ENCODE peak calls at places on chromosomes 12 and 14, in six cellular contexts. X, H, O, W, L and J are unnamed samples.

GRCh38 chr12:25056486-25057130 is 107.7 kb upstream of the BCAT1 start:
- DNase-seq in O (no peak), X (no peak), W (no peak), H (no peak), L (no peak), J (no peak)

GRCh38 chr14:103058209-103059055 is 1.1 kb upstream of the CDC42BPB start:
- DNase-seq in X (no peak), W (no peak), O (no peak), L (no peak), H (no peak), J (no peak)

GRCh38 chr14:59303216-59303615 is 114.7 kb downstream of the DAAM1 start:
- DNase-seq in W (no peak), H (no peak), L (no peak), O (no peak), X (no peak), J (no peak)

GRCh38 chr14:34604990-34605389 is 25.0 kb downstream of the SNX6 start:
- DNase-seq in L (no peak), X (peak), W (no peak), H (no peak), O (no peak), J (peak)

GRCh38 chr12:76694369-76694768 is 69.5 kb upstream of the ZDHHC17 start:
- DNase-seq in L (no peak), O (no peak), H (no peak), X (no peak), W (no peak), J (no peak)

GRCh38 chr12:106133136-106134087 is 5.3 kb downstream of the NUAK1 start:
- DNase-seq in H (no peak), O (no peak), X (peak), W (no peak), L (no peak), J (no peak)

GRCh38 chr14:73749706-73750105 is 35.5 kb upstream of the PNMA1 start:
- DNase-seq in H (no peak), W (no peak), O (no peak), L (no peak), X (no peak), J (no peak)

GRCh38 chr14:79279645-79280399 is 931.5 kb downstream of the DIO2 start:
- DNase-seq in W (no peak), L (no peak), H (no peak), X (no peak), O (no peak), J (no peak)

GRCh38 chr12:57837779-57838562 is 8.6 kb downstream of the CTDSP2 start:
- DNase-seq in X (no peak), O (no peak), L (peak), W (no peak), H (no peak), J (peak)

GRCh38 chr12:42744539-42745156 is 155.1 kb upstream of the PRICKLE1 start:
- DNase-seq in L (peak), O (no peak), X (no peak), W (no peak), H (no peak), J (no peak)

GRCh38 chr14:96385385-96385784 is 6.5 kb upstream of the AK7 start:
- DNase-seq in W (no peak), L (no peak), X (no peak), H (no peak), O (no peak), J (no peak)

GRCh38 chr12:116000252-116000651 is 277.2 kb downstream of the MED13L start:
- DNase-seq in L (no peak), O (no peak), X (no peak), H (no peak), W (no peak), J (no peak)

GRCh38 chr14:104137297-104138097 is 890 bp upstream of the KIF26A start:
- DNase-seq in O (no peak), L (peak), X (peak), H (peak), W (peak), J (peak)

GRCh38 chr12:78793491-78793890 is 71.1 kb upstream of the SYT1 start:
- DNase-seq in W (no peak), X (no peak), O (no peak), H (no peak), L (no peak), J (no peak)

GRCh38 chr12:94977766-94978468 is 25.6 kb downstream of the NDUFA12 start:
- DNase-seq in W (no peak), O (no peak), H (no peak), X (no peak), L (no peak), J (no peak)

GRCh38 chr12:69575346-69575745 is 9.9 kb upstream of the CCT2 start:
- DNase-seq in X (no peak), L (no peak), W (no peak), O (no peak), H (no peak), J (no peak)

GRCh38 chr12:98449601-98450000 is 65.8 kb upstream of the TMPO start:
- DNase-seq in H (no peak), L (no peak), X (no peak), O (no peak), W (no peak), J (no peak)

GRCh38 chr12:93660996-93661395 is 16.2 kb upstream of the CRADD start:
- DNase-seq in H (no peak), L (no peak), X (no peak), O (no peak), W (no peak), J (no peak)

GRCh38 chr14:51862839-51863235 is 2.4 kb downstream of the GNG2 start:
- DNase-seq in X (no peak), L (no peak), H (no peak), O (no peak), W (no peak), J (no peak)

GRCh38 chr12:104656921-104657320 is 200.2 kb downstream of the CHST11 start:
- DNase-seq in H (no peak), L (no peak), O (no peak), X (no peak), W (no peak), J (no peak)

GRCh38 chr12:42119085-42119633 is 25.5 kb downstream of the GXYLT1 start:
- DNase-seq in H (no peak), X (no peak), O (no peak), L (no peak), W (no peak), J (peak)

GRCh38 chr12:117071009-117071408 is 28.2 kb downstream of the TESC start:
- DNase-seq in W (no peak), L (peak), O (no peak), H (no peak), X (no peak), J (no peak)

GRCh38 chr12:99600388-99600787 is 47.2 kb upstream of the GARIN6 start:
- DNase-seq in X (no peak), L (no peak), W (no peak), O (peak), H (no peak), J (no peak)

GRCh38 chr12:39839072-39839471 is 219.5 kb upstream of the ABCD2 start:
- DNase-seq in H (no peak), O (no peak), W (no peak), L (no peak), X (no peak), J (no peak)

GRCh38 chr12:30519535-30519934 is 176.1 kb downstream of the IPO8 start:
- DNase-seq in X (no peak), W (no peak), H (no peak), L (no peak), O (no peak), J (no peak)

GRCh38 chr14:70660967-70661871 is 19.5 kb downstream of the TTC9 start:
- DNase-seq in W (no peak), H (no peak), X (no peak), O (peak), L (no peak), J (no peak)

GRCh38 chr12:74365178-74365964 is 172.3 kb upstream of the ATXN7L3B start:
- DNase-seq in L (peak), W (peak), H (peak), X (no peak), O (no peak), J (peak)

GRCh38 chr12:53236443-53237111 is 4.6 kb upstream of the RARG start:
- DNase-seq in O (no peak), W (no peak), H (no peak), L (no peak), X (no peak), J (no peak)

GRCh38 chr14:60093606-60094005 is 1.9 kb downstream of the PCNX4 start:
- DNase-seq in W (no peak), H (no peak), L (peak), O (no peak), X (no peak), J (no peak)

GRCh38 chr14:103016071-103016470 is 41.3 kb downstream of the CDC42BPB start:
- DNase-seq in X (no peak), L (no peak), H (no peak), W (no peak), O (no peak), J (no peak)

GRCh38 chr12:19575307-19576243 is 136.3 kb downstream of the AEBP2 start:
- DNase-seq in H (peak), W (no peak), X (no peak), O (no peak), L (no peak), J (peak)

GRCh38 chr12:132700212-132700913 is 10.3 kb upstream of the PGAM5 start:
- DNase-seq in X (no peak), L (no peak), O (peak), W (no peak), H (peak), J (peak)
- TF ChIP-seq MYC in X (no peak), L (no peak), O (no peak), W (no peak), H (no peak), J (no peak)

GRCh38 chr12:9034095-9034494 is 44.7 kb downstream of the KLRG1 start:
- DNase-seq in H (no peak), W (no peak), L (no peak), O (no peak), X (no peak), J (no peak)
- TF ChIP-seq MYC in H (no peak), W (no peak), L (no peak), O (no peak), X (no peak), J (no peak)

DNA sequence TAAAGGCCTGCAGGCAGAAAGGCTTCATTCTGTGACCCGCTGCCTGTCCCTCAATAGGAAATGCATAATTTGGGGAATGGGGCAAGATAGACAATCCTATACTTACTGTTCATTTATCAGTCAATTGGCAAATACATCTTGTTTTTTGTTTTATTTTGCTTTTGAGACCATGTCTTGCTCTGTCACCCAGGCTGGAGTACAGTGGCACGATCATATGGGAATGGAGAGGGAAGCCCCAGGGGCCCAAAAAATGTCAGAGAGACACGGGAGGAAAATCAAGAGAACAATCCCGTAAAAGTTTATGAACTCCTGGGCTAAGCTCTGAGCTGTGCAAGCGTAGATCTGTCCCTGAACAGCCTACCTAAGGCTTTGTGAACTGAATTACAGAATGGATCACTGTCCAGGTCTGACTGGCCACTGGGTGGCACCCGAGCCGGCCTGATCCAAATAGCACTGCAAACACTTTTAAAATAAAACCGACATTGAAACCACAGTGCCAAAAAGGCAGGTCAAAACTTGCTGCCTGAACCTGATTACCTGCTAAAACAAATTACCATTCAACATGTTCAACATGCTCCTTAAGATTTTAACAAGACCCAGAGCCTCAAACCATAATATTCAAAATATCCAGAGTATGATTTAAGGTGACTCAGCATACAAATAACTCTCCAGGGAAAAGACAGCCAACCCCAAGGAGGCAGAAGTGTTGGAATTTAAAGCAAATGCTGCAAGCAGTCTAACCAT is 11.8 kb downstream of the COPS7A start:
- DNase-seq in L (peak), O (no peak), X (peak), H (peak), W (peak), J (peak)
- TF ChIP-seq MYC in L (no peak), O (no peak), X (no peak), H (no peak), W (no peak), J (no peak)

GRCh38 chr12:28535216-28535615 is 345.0 kb downstream of the CCDC91 start:
- DNase-seq in O (no peak), H (no peak), W (no peak), L (no peak), X (no peak), J (peak)
- TF ChIP-seq MYC in O (no peak), H (no peak), W (no peak), L (no peak), X (no peak), J (no peak)

GRCh38 chr12:113942209-113942608 is 23.9 kb downstream of the RBM19 start:
- DNase-seq in W (no peak), L (no peak), O (no peak), X (no peak), H (no peak), J (no peak)

GRCh38 chr12:113938471-113938870 is 27.7 kb downstream of the RBM19 start:
- DNase-seq in W (no peak), O (no peak), H (no peak), L (no peak), X (no peak), J (no peak)

GRCh38 chr12:113939867-113940266 is 26.3 kb downstream of the RBM19 start:
- DNase-seq in X (no peak), W (no peak), H (no peak), O (no peak), L (no peak), J (no peak)

GRCh38 chr12:113940929-113941486 is 25.1 kb downstream of the RBM19 start:
- DNase-seq in W (no peak), L (no peak), X (no peak), H (no peak), O (no peak), J (no peak)

DNA sequence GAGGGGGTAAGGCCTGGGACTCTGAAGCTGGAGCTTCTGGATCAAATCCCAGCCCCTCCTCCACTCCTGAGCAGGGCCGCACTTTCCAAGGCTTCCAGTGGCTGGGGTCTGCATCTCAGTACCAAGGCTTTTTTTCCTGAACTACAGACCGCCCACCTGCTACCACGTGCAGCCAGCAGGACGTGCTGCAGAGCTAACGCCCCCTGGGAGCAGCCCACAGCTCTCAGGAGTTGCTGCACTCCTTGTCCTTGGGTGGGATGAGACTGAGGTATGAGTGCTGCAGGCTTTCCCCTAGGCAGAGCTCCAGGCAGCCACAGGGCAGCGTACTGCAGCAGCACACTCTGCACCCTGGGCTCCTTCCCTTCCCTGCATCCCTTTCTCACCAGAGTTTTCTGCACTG is 25.8 kb downstream of the RBM19 start:
- DNase-seq in L (no peak), W (no peak), H (no peak), X (no peak), O (no peak), J (no peak)
- TF ChIP-seq MYC in L (no peak), W (no peak), H (no peak), X (no peak), O (no peak), J (no peak)

DNA sequence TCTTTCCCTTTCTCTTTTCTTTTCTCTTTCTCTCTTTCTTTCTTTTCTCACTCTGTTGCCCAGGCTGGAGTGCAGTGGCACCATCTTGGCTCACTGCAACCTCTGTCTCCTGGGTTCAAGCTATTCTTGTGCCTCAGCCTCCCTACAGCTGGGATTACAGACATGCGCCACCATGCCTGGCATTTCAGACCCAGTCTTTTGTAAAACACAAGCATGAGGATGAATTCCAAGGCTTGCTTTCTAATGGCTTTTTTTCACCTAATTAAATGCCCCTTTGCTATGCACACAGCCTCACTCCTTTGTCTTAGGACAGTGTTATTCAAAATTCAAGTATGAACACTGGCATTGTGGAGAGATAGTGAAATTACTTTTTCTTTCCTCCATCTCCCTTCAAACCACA is 6.0 kb upstream of the SLC38A2 start:
- DNase-seq in X (no peak), W (no peak), L (no peak), O (no peak), H (no peak), J (no peak)
- TF ChIP-seq MYC in X (no peak), W (no peak), L (no peak), O (no peak), H (no peak), J (no peak)

DNA sequence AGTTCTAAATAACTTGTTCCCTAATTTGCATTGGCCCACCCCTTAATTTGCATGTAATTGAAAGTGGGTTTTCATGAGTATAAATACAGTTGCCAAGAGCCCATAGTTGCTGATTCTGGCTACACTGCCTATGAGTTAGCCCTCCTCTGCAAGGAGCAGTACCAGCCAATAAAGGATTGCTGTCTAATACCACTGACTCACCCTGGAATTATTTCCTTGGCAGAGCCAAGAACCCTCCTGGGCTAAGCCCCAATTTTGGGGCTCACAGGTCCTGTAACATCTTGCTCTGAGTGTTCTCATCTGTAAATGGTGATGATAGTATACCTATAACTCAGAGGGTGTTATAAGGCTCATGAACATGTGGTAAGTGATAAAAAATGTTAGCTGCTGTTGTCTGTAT is 6.8 kb downstream of the TTC8 start:
- DNase-seq in L (no peak), H (no peak), X (no peak), O (no peak), W (no peak), J (peak)
- TF ChIP-seq MYC in L (no peak), H (no peak), X (no peak), O (no peak), W (no peak), J (no peak)

GRCh38 chr14:100106260-100106659 is 41.0 kb downstream of the EVL start:
- DNase-seq in O (no peak), X (no peak), H (no peak), W (no peak), L (no peak), J (no peak)

GRCh38 chr14:100106661-100107112 is 41.5 kb downstream of the EVL start:
- DNase-seq in X (no peak), L (no peak), H (no peak), W (no peak), O (no peak), J (peak)

GRCh38 chr14:100105357-100106169 is 40.3 kb downstream of the EVL start:
- DNase-seq in W (no peak), H (no peak), L (no peak), O (no peak), X (no peak), J (no peak)

GRCh38 chr14:100108042-100108825 is 43.0 kb downstream of the EVL start:
- DNase-seq in W (peak), H (peak), X (peak), O (peak), L (peak), J (peak)

GRCh38 chr14:100107236-100107635 is 42.0 kb downstream of the EVL start:
- DNase-seq in L (no peak), O (no peak), X (no peak), W (peak), H (no peak), J (no peak)
- TF ChIP-seq MYC in L (no peak), O (no peak), X (no peak), W (no peak), H (no peak), J (no peak)

GRCh38 chr14:94971750-94972149 is 185.6 kb downstream of the DICER1 start:
- DNase-seq in W (no peak), O (no peak), H (no peak), L (no peak), X (no peak), J (no peak)
- TF ChIP-seq MYC in W (no peak), O (no peak), H (no peak), L (no peak), X (no peak), J (no peak)